ENCODE peak calls at places on chromosomes 7 and 10, in ten cellular contexts. Y is CD4-positive, alpha-beta T cell; F is upper lobe of right lung; K is breast epithelium; X is Calu3; R is endodermal cell; I is ovary; N is activated CD8-positive, alpha-beta T cell treated with anti-CD3 and anti-CD28 coated beads for 36 hours; S is spleen; J is CD8-positive, alpha-beta T cell. Z is an unnamed sample.

GRCh38 chr7:82317257-82317721 is 126.3 kb downstream of the CACNA2D1 start:
- DNase-seq in S (no peak), R (no peak), X (no peak), N (no peak), F (no peak), J (no peak), I (no peak), Y (no peak), K (no peak), Z (no peak)

GRCh38 chr10:5956146-5956914 is 21.0 kb downstream of the IL15RA start:
- DNase-seq in S (peak; percentile 42), R (peak; percentile 42), X (no peak), K (no peak), Y (no peak), I (peak; percentile 11), F (peak; percentile 61), N (no peak), J (no peak), Z (no peak)

GRCh38 chr10:103781329-103782061 is 73.9 kb downstream of the SH3PXD2A start:
- DNase-seq in Y (no peak), I (no peak), S (no peak), N (peak; percentile 29), K (no peak), J (no peak), R (no peak), X (no peak), F (no peak), Z (peak; percentile 99)

GRCh38 chr10:14016942-14017341 is 313.8 kb downstream of the FRMD4A start:
- DNase-seq in F (no peak), K (no peak), J (no peak), N (no peak), S (no peak), Y (no peak), R (no peak), X (no peak), I (no peak), Z (no peak)

GRCh38 chr10:115882021-115882420 is 391.0 kb downstream of the GFRA1 start:
- DNase-seq in N (no peak), F (no peak), R (peak; percentile 74), I (no peak), Y (no peak), J (no peak), X (no peak), K (no peak), S (no peak), Z (no peak)

GRCh38 chr10:61629594-61629993 is 33.1 kb upstream of the CABCOCO1 start:
- DNase-seq in S (no peak), F (no peak), I (no peak), N (no peak), R (peak; percentile 56), K (no peak), X (no peak), Y (no peak), J (no peak), Z (no peak)

GRCh38 chr7:147981072-147981813 is 609.3 kb upstream of the C7orf33 start:
- DNase-seq in R (no peak), J (no peak), Y (no peak), I (no peak), F (no peak), X (no peak), N (peak; percentile 4), S (no peak), K (no peak), Z (no peak)

GRCh38 chr7:107659666-107660065 is 962 bp upstream of the SLC26A4 start:
- DNase-seq in Y (no peak), S (no peak), F (no peak), K (no peak), N (peak; percentile 69), I (no peak), X (no peak), J (no peak), R (no peak), Z (peak; percentile 54)

GRCh38 chr10:124515244-124515970 is 53.8 kb downstream of the LHPP start:
- DNase-seq in N (no peak), F (no peak), X (no peak), J (no peak), K (no peak), I (no peak), S (peak; percentile 42), Y (no peak), R (no peak), Z (no peak)

GRCh38 chr10:43942096-43942885 is 293.6 kb upstream of the ZNF32 start:
- DNase-seq in K (no peak), J (no peak), I (no peak), X (no peak), R (peak; percentile 41), N (no peak), Y (no peak), S (peak; percentile 54), F (peak; percentile 40), Z (no peak)

GRCh38 chr7:30787476-30787875 is 16.3 kb downstream of the MINDY4 start:
- DNase-seq in S (no peak), N (no peak), Y (no peak), R (no peak), X (no peak), I (no peak), K (no peak), J (no peak), F (no peak), Z (no peak)

GRCh38 chr7:121696954-121697353 is 176.0 kb upstream of the PTPRZ1 start:
- DNase-seq in X (no peak), N (no peak), R (no peak), F (no peak), J (no peak), Y (no peak), K (no peak), I (no peak), S (no peak), Z (no peak)

GRCh38 chr10:12707461-12708185 is 293.9 kb downstream of the CCDC3 start:
- DNase-seq in I (peak; percentile 69), X (peak; percentile 59), S (no peak), F (no peak), Y (no peak), N (peak; percentile 68), K (no peak), J (no peak), R (peak; percentile 81), Z (no peak)

GRCh38 chr7:113000316-113001020 is 86.2 kb downstream of the GPR85 start:
- DNase-seq in S (no peak), F (no peak), Y (no peak), K (no peak), I (no peak), R (no peak), J (no peak), N (no peak), X (no peak), Z (no peak)

DNA sequence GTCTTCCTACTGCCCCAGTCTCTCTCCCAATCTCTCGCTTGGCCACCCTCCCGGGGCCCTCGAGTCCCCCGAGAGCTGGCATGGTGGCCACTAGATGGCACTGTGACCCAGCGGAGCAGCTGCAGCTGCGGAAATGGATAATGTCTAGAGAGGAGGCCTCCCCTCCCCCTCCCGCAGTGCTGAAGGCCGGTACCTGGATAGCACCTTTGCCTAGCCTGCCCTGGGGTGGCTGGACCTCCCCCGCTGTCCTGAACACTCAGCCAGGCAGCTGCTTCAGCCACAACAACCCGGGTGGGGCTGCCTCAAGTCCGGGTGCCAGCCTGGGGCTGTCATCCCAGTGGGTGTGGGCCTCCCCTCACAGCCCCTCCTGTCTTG is 65.2 kb downstream of the GOLGA7B start:
- DNase-seq in Y (peak; percentile 64), N (peak; percentile 86), K (peak; percentile 76), F (peak; percentile 90), R (peak; percentile 96), S (peak; percentile 86), J (peak; percentile 65), I (peak; percentile 70), X (peak; percentile 82), Z (peak; percentile 6)
- TF ChIP-seq CTCF in Y (peak; percentile 85), N (peak; percentile 96), K (peak; percentile 82), F (peak; percentile 92), R (peak; percentile 96), S (peak; percentile 83), J (peak; percentile 91), I (peak; percentile 14), X (peak; percentile 75), Z (peak; percentile 94)

GRCh38 chr10:133338080-133339071 is 1.7 kb upstream of the CALY start:
- DNase-seq in X (no peak), S (no peak), F (no peak), N (no peak), J (no peak), R (no peak), I (no peak), K (no peak), Y (no peak), Z (no peak)
- TF ChIP-seq CTCF in X (no peak), S (no peak), F (no peak), N (no peak), J (no peak), R (no peak), I (no peak), K (no peak), Y (no peak), Z (no peak)

GRCh38 chr7:95585426-95585789 is 10.9 kb downstream of the PDK4 start:
- DNase-seq in Y (no peak), S (no peak), J (no peak), N (no peak), R (no peak), K (no peak), I (no peak), X (no peak), F (no peak), Z (no peak)

GRCh38 chr7:95584752-95585425 is 11.4 kb downstream of the PDK4 start:
- DNase-seq in K (no peak), R (no peak), X (no peak), Y (no peak), J (no peak), S (no peak), F (no peak), N (no peak), I (no peak), Z (no peak)

GRCh38 chr7:95589766-95590165 is 6.5 kb downstream of the PDK4 start:
- DNase-seq in S (no peak), K (no peak), Y (no peak), I (no peak), N (no peak), X (no peak), J (no peak), F (no peak), R (no peak), Z (no peak)

GRCh38 chr7:95589031-95589430 is 7.3 kb downstream of the PDK4 start:
- DNase-seq in Y (no peak), R (no peak), K (no peak), F (no peak), S (no peak), I (no peak), N (no peak), J (no peak), X (peak; percentile 41), Z (no peak)

DNA sequence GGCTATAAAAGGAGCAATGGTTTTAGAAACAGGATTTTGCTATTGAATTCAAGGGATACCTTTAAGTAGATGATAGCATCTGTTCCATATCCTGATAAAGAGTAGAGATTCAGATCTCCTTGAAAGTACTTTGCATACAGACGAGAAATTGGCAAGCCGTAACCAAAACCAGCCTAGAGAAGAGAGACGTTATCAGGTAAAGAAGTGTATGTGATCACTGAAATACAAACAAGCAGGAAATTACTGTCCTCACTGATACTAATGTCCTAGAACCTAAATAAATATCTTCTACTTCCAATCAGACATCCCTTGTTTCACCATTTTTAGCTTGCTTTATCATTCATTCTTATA is 9.4 kb downstream of the PDK4 start:
- DNase-seq in R (no peak), F (no peak), S (no peak), J (no peak), N (no peak), Y (no peak), X (no peak), I (no peak), K (no peak), Z (no peak)
- TF ChIP-seq CTCF in R (no peak), F (no peak), S (no peak), J (no peak), N (no peak), Y (no peak), X (no peak), I (no peak), K (no peak), Z (no peak)

GRCh38 chr7:135362871-135363270 is 129.2 kb downstream of the STRA8 start:
- DNase-seq in S (no peak), Y (no peak), K (no peak), F (no peak), J (no peak), N (no peak), X (no peak), I (no peak), R (peak; percentile 74), Z (no peak)
- TF ChIP-seq CTCF in S (no peak), Y (no peak), K (no peak), F (no peak), J (no peak), N (no peak), X (no peak), I (no peak), R (peak; percentile 68), Z (peak; percentile 29)